ENCODE peak calls at places on chromosomes 1 and 21, in four cellular contexts. G is fibroblast of lung, I is hepatocyte, V is PC-9. T is an unnamed sample.

GRCh38 chr1:198711837-198712236 is 73.0 kb downstream of the PTPRC start:
- DNase-seq in I (no peak), V (no peak), G (no peak), T (no peak)

GRCh38 chr1:185229981-185230380 is 73.0 kb downstream of the SWT1 start:
- DNase-seq in I (no peak), G (no peak), V (no peak), T (peak; percentile 42)

GRCh38 chr1:93670141-93670540 is 11.5 kb downstream of the BCAR3 start:
- DNase-seq in V (peak; percentile 71), I (no peak), G (peak; percentile 74), T (no peak)

GRCh38 chr1:10851024-10852013 is 54.9 kb upstream of the CASZ1 start:
- DNase-seq in G (no peak), I (no peak), V (no peak), T (no peak)

GRCh38 chr1:156549831-156550230 is 22.5 kb downstream of the IQGAP3 start:
- DNase-seq in I (no peak), V (no peak), G (no peak), T (no peak)

GRCh38 chr21:16419188-16419874 is 689.5 kb downstream of the USP25 start:
- DNase-seq in I (peak; percentile 63), V (no peak), G (peak; percentile 95), T (no peak)

GRCh38 chr1:110319332-110320167 is 19.6 kb upstream of the RBM15 start:
- DNase-seq in V (peak; percentile 47), G (no peak), I (no peak), T (no peak)

GRCh38 chr1:225977937-225978748 is 21.0 kb downstream of the SDE2 start:
- DNase-seq in V (no peak), I (no peak), G (no peak), T (no peak)

GRCh38 chr1:28926629-28927441 is 12.5 kb downstream of the EPB41 start:
- DNase-seq in V (no peak), I (no peak), G (no peak), T (no peak)

GRCh38 chr1:178702141-178702540 is 22.9 kb upstream of the RALGPS2 start:
- DNase-seq in V (peak; percentile 55), G (peak; percentile 77), I (no peak), T (no peak)

GRCh38 chr1:154520333-154520732 is 18.1 kb upstream of the SHE start:
- DNase-seq in V (no peak), G (no peak), I (no peak), T (no peak)

GRCh38 chr1:117143856-117144255 is 22.3 kb upstream of the TRIM45 start:
- DNase-seq in G (no peak), I (no peak), V (no peak), T (no peak)

GRCh38 chr1:202107801-202108731 is 14.7 kb upstream of the GPR37L1 start:
- DNase-seq in G (no peak), I (peak; percentile 71), V (peak; percentile 97), T (no peak)

GRCh38 chr1:8040586-8040985 is 14.5 kb upstream of the ERRFI1 start:
- DNase-seq in V (peak; percentile 90), I (peak; percentile 85), G (peak; percentile 99), T (peak; percentile 37)

GRCh38 chr1:29264773-29265389 is 28.6 kb downstream of the PTPRU start:
- DNase-seq in G (peak; percentile 68), V (no peak), I (no peak), T (no peak)

GRCh38 chr1:44616991-44617702 is 57.1 kb downstream of the TMEM53 start:
- DNase-seq in G (peak; percentile 27), V (no peak), I (peak; percentile 36), T (no peak)

GRCh38 chr1:207818971-207819451 is 67.2 kb downstream of the CD46 start:
- DNase-seq in I (peak; percentile 18), V (no peak), G (peak; percentile 63), T (no peak)

GRCh38 chr1:10431065-10431730 is 965 bp downstream of the CENPS start:
- DNase-seq in V (no peak), G (no peak), I (peak; percentile 32), T (no peak)

GRCh38 chr1:86912501-86912900 is 1.4 kb downstream of the SELENOF start:
- DNase-seq in G (peak; percentile 34), I (peak; percentile 15), V (no peak), T (no peak)

GRCh38 chr1:7642418-7642704 is 128.7 kb upstream of the VAMP3 start:
- DNase-seq in V (no peak), G (no peak), I (no peak), T (no peak)

GRCh38 chr1:230509281-230509977 is 83.3 kb upstream of the PGBD5 start:
- DNase-seq in I (peak; percentile 30), V (no peak), G (peak; percentile 82), T (no peak)

GRCh38 chr1:186409091-186409490 is 33.5 kb downstream of the ODR4 start:
- DNase-seq in I (no peak), V (no peak), G (no peak), T (no peak)

GRCh38 chr1:56409112-56409691 is 170.2 kb downstream of the PLPP3 start:
- DNase-seq in I (no peak), V (no peak), G (no peak), T (no peak)

GRCh38 chr1:244665771-244666217 is 12.9 kb downstream of the DESI2 start:
- DNase-seq in G (peak; percentile 22), I (no peak), V (no peak), T (no peak)

GRCh38 chr1:11731719-11732283 is 4.1 kb upstream of the AGTRAP start:
- DNase-seq in I (peak; percentile 78), G (peak; percentile 79), V (no peak), T (no peak)

GRCh38 chr1:206690516-206690915 is 5.8 kb downstream of the MAPKAPK2 start:
- DNase-seq in V (no peak), G (no peak), I (no peak), T (no peak)
- H3K27ac ChIP-seq in V (no peak overlapping the region), G (no peak overlapping the region), I (no peak overlapping the region), T (no peak overlapping the region)

GRCh38 chr1:224132901-224133300 is 19.0 kb downstream of the FBXO28 start:
- DNase-seq in V (no peak), G (no peak), I (no peak), T (no peak)
- TF ChIP-seq EZH2 in V (no peak), G (no peak), I (no peak), T (no peak)

GRCh38 chr1:119380304-119380703 is 11.7 kb downstream of the HAO2 start:
- DNase-seq in V (no peak), I (no peak), G (no peak), T (no peak)

GRCh38 chr1:119385650-119386049 is 17.1 kb downstream of the HAO2 start:
- DNase-seq in G (no peak), I (no peak), V (no peak), T (no peak)

GRCh38 chr1:119379117-119379516 is 10.5 kb downstream of the HAO2 start:
- DNase-seq in G (no peak), I (no peak), V (no peak), T (no peak)

GRCh38 chr1:119384591-119384990 is 16.0 kb downstream of the HAO2 start:
- DNase-seq in G (no peak), I (no peak), V (no peak), T (no peak)

DNA sequence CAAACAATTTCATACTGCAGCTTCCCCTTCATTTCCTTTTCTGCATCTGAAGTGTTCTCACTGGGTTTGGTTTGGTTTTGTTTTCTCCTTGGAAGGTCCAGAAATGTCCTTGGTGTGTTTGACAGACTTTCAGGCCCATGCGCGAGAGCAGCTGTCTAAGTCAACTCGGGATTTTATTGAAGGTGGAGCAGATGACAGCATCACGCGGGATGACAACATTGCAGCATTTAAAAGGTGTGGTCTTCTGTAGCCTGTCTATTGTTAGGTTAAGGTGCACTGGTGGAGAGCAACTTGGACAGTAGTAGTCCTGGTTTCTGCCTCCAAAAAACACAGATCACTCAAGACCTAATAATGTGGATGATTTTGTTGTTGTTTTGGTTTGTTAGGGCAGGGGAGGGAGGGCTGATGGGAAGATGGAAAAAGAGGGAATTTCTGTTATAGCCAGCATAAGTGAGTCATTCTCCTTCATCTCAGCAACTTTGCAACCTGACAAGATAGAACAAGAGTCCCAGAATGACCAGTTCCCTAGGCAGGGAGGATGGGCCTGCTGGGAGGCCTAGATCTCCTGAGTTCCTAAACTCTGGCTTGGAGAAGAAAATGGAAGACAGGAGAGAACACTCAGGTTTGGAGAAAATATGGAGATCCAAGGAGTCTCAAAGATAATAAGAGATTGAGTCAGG is 12.5 kb downstream of the HAO2 start:
- DNase-seq in G (no peak), V (no peak), I (no peak), T (no peak)
- H3K4me3 ChIP-seq in G (no peak overlapping the region), V (no peak overlapping the region), I (no peak overlapping the region), T (no peak overlapping the region)

DNA sequence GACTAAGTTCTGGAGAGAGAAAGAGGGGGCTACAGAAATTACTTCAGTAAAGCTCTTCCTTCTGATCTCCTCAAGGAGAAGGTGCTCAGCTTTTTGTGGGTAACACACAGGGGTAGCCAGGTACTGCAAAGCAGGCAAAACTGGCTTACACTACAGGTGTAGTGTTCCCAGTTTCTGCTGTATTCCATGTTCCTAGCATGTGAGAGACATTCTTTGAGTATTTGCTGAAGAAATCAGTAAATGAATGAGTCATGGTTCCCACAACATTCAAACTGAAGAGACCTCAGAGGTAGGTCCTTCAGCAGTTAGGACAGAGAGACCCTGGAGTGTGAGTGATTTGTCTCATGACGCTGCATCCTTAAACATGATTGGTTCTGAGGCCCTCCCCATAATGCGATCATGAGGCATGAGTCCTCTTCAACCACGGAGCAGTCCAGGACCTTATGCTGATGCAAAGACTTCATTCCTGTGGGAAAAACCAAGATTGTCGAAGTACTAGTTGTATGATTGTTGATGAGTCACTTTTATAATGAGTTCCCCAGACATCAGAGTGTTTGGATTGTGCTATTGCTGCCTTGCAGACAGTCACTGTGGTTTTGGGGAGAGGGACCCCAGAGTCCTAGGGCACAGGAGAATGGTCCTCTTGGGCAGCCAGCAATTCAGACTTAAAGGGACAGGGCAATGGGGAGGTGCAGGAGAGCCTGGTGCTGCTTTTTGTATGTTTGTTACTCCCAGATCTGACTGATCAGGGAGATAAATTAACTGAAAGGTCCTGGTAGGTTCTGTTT is 2.7 kb upstream of the OR10J4 start:
- DNase-seq in G (peak; percentile 0), I (no peak), V (no peak), T (no peak)
- H3K27ac ChIP-seq in G (no peak overlapping the region), I (no peak overlapping the region), V (no peak overlapping the region), T (no peak overlapping the region)

T was measured in SK-N-MC.